ENCODE peak calls at places on chromosome 5, in four cellular contexts. T, K, D and O are unnamed samples.
A peak's percentile ranks its signal among the peaks of the same experiment; 100 is the strongest.

GRCh38 chr5:142170254-142170953 is 61.8 kb downstream of the NDFIP1 start:
- DNase-seq in D (no peak), T (no peak), K (no peak), O (no peak)

GRCh38 chr5:997001-997474 is 11.6 kb upstream of the NKD2 start:
- DNase-seq in T (no peak), D (peak; percentile 79), K (no peak), O (no peak)

GRCh38 chr5:14171621-14172020 is 28.5 kb downstream of the TRIO start:
- DNase-seq in T (no peak), D (peak; percentile 81), K (peak; percentile 85), O (no peak)

GRCh38 chr5:1692381-1692780 is 107.3 kb downstream of the MRPL36 start:
- DNase-seq in D (no peak), K (no peak), T (no peak), O (no peak)

GRCh38 chr5:146754621-146755020 is 123.9 kb downstream of the PPP2R2B start:
- DNase-seq in T (no peak), D (no peak), K (no peak), O (no peak)

GRCh38 chr5:151085517-151086031 is 4.7 kb upstream of the TNIP1 start:
- DNase-seq in D (peak; percentile 87), K (peak; percentile 44), T (no peak), O (no peak)

GRCh38 chr5:141431286-141431685 is 979 bp downstream of the PCDHGA12 start:
- DNase-seq in K (no peak), T (no peak), D (no peak), O (no peak)

GRCh38 chr5:174559141-174559540 is 165.2 kb upstream of the MSX2 start:
- DNase-seq in K (peak; percentile 89), D (no peak), T (no peak), O (no peak)

GRCh38 chr5:2751592-2752021 is at the start of gene IRX2:
- DNase-seq in D (no peak), K (peak; percentile 59), T (peak; percentile 77), O (peak; percentile 94)

GRCh38 chr5:132752581-132753125 is 5.4 kb downstream of the CCNI2 start:
- DNase-seq in K (no peak), T (no peak), D (no peak), O (no peak)

GRCh38 chr5:173923236-173924104 is 35.3 kb downstream of the CPEB4 start:
- DNase-seq in T (no peak), K (peak; percentile 61), D (peak; percentile 72), O (no peak)

GRCh38 chr5:38422622-38423021 is 133.8 kb downstream of the LIFR start:
- DNase-seq in D (no peak), T (no peak), K (no peak), O (no peak)

GRCh38 chr5:4661326-4661725 is 478.8 kb upstream of the ADAMTS16 start:
- DNase-seq in T (no peak), D (no peak), K (no peak), O (no peak)

GRCh38 chr5:173920024-173920753 is 32.0 kb downstream of the CPEB4 start:
- DNase-seq in K (peak; percentile 16), D (no peak), T (no peak), O (peak; percentile 31)

GRCh38 chr5:18985397-18985796 is 1002.6 kb downstream of the CDH18 start:
- DNase-seq in K (no peak), T (no peak), D (no peak), O (peak; percentile 38)

GRCh38 chr5:6749026-6749716 is 35.9 kb downstream of the TENT4A start:
- DNase-seq in T (no peak), D (no peak), K (no peak), O (no peak)

GRCh38 chr5:177497297-177498012 is at the start of gene PDLIM7:
- DNase-seq in D (peak; percentile 97), T (peak; percentile 98), K (peak; percentile 97), O (peak; percentile 99)
- H4K91ac ChIP-seq in D (peak within 1 kb of the TSS; percentile 99), T (peak within 1 kb of the TSS; percentile 88), K (peak within 1 kb of the TSS; percentile 99), O (peak within 1 kb of the TSS; percentile 87)

DNA sequence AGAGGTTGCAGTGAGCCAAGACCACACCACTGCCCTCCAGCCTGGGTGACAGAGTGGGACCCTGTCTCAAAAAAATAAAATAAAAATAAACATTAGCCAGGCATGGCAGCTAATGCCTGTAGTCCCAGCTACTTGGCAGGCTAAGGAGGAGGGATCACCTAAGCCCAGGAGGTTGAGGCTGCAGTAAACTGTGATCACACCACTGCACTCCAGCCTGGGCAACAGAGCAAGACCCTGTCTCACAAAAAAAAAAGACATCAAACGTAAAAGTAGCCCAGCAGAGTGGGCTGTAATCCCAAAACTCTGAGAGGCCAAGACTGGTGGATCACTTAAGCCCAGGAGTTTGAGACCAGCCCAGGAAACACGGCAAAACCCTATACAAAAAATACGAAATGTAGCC is 19.0 kb downstream of the UIMC1 start:
- DNase-seq in D (no peak), T (no peak), K (no peak), O (no peak)
- H3K4me3 ChIP-seq in D (no peak overlapping the region), T (no peak overlapping the region), K (no peak overlapping the region), O (no peak overlapping the region)

DNA sequence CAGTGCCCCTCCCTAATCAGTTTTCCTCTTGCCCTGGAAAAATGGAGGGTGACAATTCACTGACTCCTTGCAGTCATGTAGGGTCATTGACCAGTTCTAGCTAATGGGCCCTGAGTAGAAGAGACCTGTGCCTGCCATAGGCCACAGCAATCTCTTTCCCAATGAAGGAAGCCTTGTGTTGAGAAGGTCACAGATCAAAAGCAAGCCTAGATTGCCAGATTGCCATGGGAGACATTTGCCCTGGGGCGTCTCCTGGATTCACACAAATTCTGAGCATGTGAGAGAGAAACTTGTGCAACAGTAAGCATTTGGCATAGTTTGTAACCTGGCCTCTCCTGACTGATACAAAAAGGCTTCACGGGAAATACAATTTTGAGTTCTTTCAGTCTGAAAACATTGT is 148.0 kb downstream of the NUDT12 start:
- DNase-seq in D (no peak), T (no peak), K (no peak), O (no peak)
- H4K91ac ChIP-seq in D (no peak overlapping the region), T (no peak overlapping the region), K (no peak overlapping the region), O (no peak overlapping the region)

GRCh38 chr5:39476466-39477215 is 51.9 kb upstream of the DAB2 start:
- DNase-seq in K (peak; percentile 86), D (peak; percentile 38), T (no peak), O (no peak)
- H3K4me3 ChIP-seq in K (no peak overlapping the region), D (no peak overlapping the region), T (no peak overlapping the region), O (no peak overlapping the region)

DNA sequence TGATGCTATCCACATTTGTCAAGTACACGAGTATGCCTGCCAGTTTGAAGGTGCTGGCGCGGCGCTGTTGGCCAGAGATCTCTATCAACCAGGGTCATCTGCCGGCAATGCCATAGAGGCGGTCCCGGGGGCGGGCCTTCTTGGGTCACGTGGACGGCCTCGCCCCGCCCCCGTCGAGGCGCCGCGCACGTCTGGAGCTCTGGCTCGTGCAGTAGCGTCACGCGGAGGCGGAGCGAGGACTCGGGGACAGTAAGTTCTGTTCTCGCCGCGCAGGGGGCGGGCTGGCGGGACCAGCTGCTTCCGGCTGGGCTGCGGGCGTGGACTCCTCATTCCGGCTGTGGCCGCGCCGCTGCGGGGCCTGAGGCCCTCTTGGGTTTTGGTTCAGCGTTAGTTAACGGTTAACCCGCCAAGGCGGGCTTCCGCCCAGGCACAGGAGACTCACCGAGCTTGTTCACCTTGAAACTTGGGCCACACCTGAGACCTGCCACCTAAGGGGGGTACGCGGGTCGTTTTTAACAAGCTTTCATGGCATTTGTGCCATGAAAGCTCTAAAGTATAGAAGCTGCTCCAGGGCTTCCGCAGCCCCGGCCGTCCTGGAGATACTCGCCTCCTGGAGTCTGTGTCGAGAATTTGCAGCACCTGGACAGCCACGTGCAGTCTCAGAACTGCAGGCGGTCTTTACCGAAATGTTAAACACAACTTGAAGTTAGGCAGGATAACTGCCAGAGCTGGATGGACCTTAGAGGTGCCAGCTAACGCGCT is at the start of gene RFESD:
- DNase-seq in K (peak; percentile 93), T (peak; percentile 92), D (peak; percentile 96), O (peak; percentile 86)
- H4K91ac ChIP-seq in K (peak within 1 kb of the TSS; percentile 61), T (no peak within 1 kb of the TSS), D (peak within 1 kb of the TSS; percentile 25), O (no peak within 1 kb of the TSS)

DNA sequence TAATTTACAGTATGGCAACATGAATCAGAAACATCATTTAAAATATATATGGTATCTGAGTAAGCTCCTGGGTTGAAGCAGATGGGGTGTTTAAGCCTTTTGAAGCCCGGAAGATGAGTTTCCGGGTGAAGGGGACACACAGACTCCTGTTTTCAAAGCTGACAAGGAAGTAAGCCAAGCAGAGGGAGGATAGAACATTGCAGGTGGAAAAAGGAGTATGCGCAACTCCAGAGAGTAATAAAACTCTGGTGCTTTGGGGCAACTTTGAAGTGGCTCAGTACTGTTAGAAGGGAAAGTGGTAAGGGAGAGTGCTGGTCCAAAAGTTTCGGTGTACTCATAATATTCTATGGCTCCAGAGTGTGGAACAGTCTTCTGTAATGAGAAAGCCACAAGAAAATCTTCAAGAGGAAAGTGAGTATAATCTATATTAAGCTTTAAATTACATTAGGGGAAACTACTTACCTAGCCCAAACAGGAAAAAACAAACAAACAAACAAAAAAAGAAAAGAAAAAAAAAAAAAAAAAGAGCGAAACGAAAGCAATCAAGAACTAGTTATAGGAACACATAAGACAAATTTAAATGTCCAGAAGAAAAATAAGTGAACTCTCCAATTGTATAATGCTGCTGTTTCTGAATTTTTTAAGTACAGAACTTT is 2.3 kb upstream of the ST8SIA4 start:
- DNase-seq in K (no peak), D (no peak), T (no peak), O (no peak)
- H3K4me3 ChIP-seq in K (no peak overlapping the region), D (no peak overlapping the region), T (no peak overlapping the region), O (peak overlapping the region; percentile 18)

GRCh38 chr5:81945867-81946266 is 26.0 kb upstream of the ATG10 start:
- DNase-seq in K (no peak), D (no peak), T (no peak), O (no peak)

GRCh38 chr5:81950996-81951395 is 20.8 kb upstream of the ATG10 start:
- DNase-seq in D (no peak), K (no peak), T (no peak), O (no peak)

GRCh38 chr5:81949479-81949878 is 22.3 kb upstream of the ATG10 start:
- DNase-seq in T (no peak), D (no peak), K (peak; percentile 44), O (no peak)

GRCh38 chr5:81942746-81943145 is 29.1 kb upstream of the ATG10 start:
- DNase-seq in D (no peak), K (no peak), T (no peak), O (no peak)

DNA sequence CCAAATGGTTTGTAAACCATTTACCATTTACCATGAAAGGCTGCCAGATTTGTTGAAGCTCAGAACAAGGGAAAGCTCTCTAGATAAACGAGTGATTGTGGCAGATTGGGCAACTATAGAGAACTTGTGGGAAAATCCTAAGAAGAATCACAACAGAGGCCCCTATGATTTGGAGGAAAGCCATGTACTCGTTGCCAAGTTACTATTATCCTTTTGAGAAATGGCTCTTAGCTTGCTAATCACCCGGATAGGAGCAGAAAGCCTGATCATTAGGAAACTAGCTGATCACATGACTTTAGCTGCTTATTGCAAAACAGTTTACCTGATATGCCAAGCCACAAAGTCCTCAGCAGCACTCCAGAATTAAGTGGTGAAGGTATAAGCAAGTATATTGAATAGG is 23.5 kb upstream of the ATG10 start:
- DNase-seq in D (no peak), T (no peak), K (peak; percentile 20), O (no peak)
- H4K91ac ChIP-seq in D (no peak overlapping the region), T (no peak overlapping the region), K (no peak overlapping the region), O (no peak overlapping the region)

GRCh38 chr5:149403923-149404745 is 25.0 kb upstream of the IL17B start:
- DNase-seq in T (no peak), D (peak; percentile 98), K (peak; percentile 93), O (no peak)
- H3K4me3 ChIP-seq in T (no peak overlapping the region), D (no peak overlapping the region), K (peak overlapping the region; percentile 2), O (no peak overlapping the region)

GRCh38 chr5:123511648-123512605 is at the start of gene CSNK1G3:
- DNase-seq in D (peak; percentile 99), T (peak; percentile 87), K (peak; percentile 97), O (peak; percentile 94)
- H4K91ac ChIP-seq in D (peak within 1 kb of the TSS; percentile 95), T (peak within 1 kb of the TSS; percentile 55), K (peak within 1 kb of the TSS; percentile 60), O (no peak within 1 kb of the TSS)